ENCODE peak calls at places on chromosome 2, in five cellular contexts. U is A549, L is GM12878, D is HepG2, K is K562. W is an unnamed sample.

GRCh38 chr2:11212645-11213044 is 57.4 kb downstream of the SLC66A3 start:
- DNase-seq in U (no peak), L (no peak), D (no peak), K (no peak), W (no peak)

GRCh38 chr2:56191617-56192016 is 7.8 kb downstream of the CCDC85A start:
- DNase-seq in U (peak), L (no peak), D (peak), K (peak), W (peak)

GRCh38 chr2:19868705-19869550 is 32.9 kb downstream of the TTC32 start:
- DNase-seq in U (no peak), L (no peak), D (no peak), K (peak), W (peak)

GRCh38 chr2:21422050-21422449 is 298.3 kb downstream of the TDRD15 start:
- DNase-seq in U (peak), L (no peak), D (peak), K (peak), W (peak)

GRCh38 chr2:201157694-201158093 is 25.2 kb upstream of the CASP10 start:
- DNase-seq in U (no peak), L (no peak), D (no peak), K (no peak), W (no peak)

GRCh38 chr2:191030521-191031154 is 16.7 kb upstream of the STAT1 start:
- DNase-seq in U (peak), L (no peak), D (peak), K (peak), W (peak)

GRCh38 chr2:172461591-172462392 is 34.4 kb downstream of the ITGA6 start:
- DNase-seq in U (peak), L (no peak), D (peak), K (peak), W (peak)

GRCh38 chr2:130332271-130333073 is 10.2 kb upstream of the IMP4 start:
- DNase-seq in U (peak), L (no peak), D (peak), K (peak), W (peak)

GRCh38 chr2:45577426-45577825 is 33.6 kb downstream of the SRBD1 start:
- DNase-seq in U (no peak), L (no peak), D (no peak), K (no peak), W (no peak)

GRCh38 chr2:119292226-119292625 is 68.6 kb downstream of the STEAP3 start:
- DNase-seq in U (no peak), L (no peak), D (peak), K (no peak), W (no peak)

GRCh38 chr2:145186303-145186702 is 666.4 kb upstream of the ZEB2 start:
- DNase-seq in U (peak), L (no peak), D (no peak), K (no peak), W (peak)

GRCh38 chr2:171564463-171564862 is 42.2 kb downstream of the CYBRD1 start:
- DNase-seq in U (no peak), L (no peak), D (no peak), K (no peak), W (no peak)

GRCh38 chr2:182330451-182331325 is 96.1 kb downstream of the PDE1A start:
- DNase-seq in U (no peak), L (no peak), D (no peak), K (no peak), W (no peak)

GRCh38 chr2:221467610-221468009 is 104.5 kb downstream of the EPHA4 start:
- DNase-seq in U (no peak), L (no peak), D (no peak), K (no peak), W (no peak)

GRCh38 chr2:134411279-134411827 is 157.5 kb downstream of the MGAT5 start:
- DNase-seq in U (no peak), L (no peak), D (no peak), K (no peak), W (no peak)

GRCh38 chr2:52717836-52718235 is 1049.8 kb upstream of the CHAC2 start:
- DNase-seq in U (no peak), L (no peak), D (no peak), K (no peak), W (no peak)

GRCh38 chr2:17830053-17831034 is 14.1 kb downstream of the MSGN1 start:
- DNase-seq in U (peak), L (no peak), D (peak), K (peak), W (peak)

GRCh38 chr2:157468931-157469708 is 25.2 kb upstream of the CYTIP start:
- DNase-seq in U (no peak), L (peak), D (no peak), K (no peak), W (no peak)

GRCh38 chr2:73408198-73408597 is 22.6 kb downstream of the ALMS1 start:
- DNase-seq in U (no peak), L (no peak), D (no peak), K (no peak), W (no peak)

GRCh38 chr2:17981936-17982335 is 103.5 kb downstream of the KCNS3 start:
- DNase-seq in U (no peak), L (no peak), D (no peak), K (no peak), W (no peak)

GRCh38 chr2:1140389-1141003 is 189.8 kb downstream of the SNTG2 start:
- DNase-seq in U (peak), L (no peak), D (peak), K (peak), W (peak)

GRCh38 chr2:218406949-218407703 is 7.5 kb downstream of the CTDSP1 start:
- DNase-seq in U (no peak), L (peak), D (no peak), K (no peak), W (no peak)

GRCh38 chr2:148177559-148177958 is 156.7 kb downstream of the MBD5 start:
- DNase-seq in U (no peak), L (no peak), D (no peak), K (no peak), W (no peak)

GRCh38 chr2:96927420-96928171 is 57.7 kb upstream of the SEMA4C start:
- DNase-seq in U (no peak), L (no peak), D (no peak), K (no peak), W (no peak)

DNA sequence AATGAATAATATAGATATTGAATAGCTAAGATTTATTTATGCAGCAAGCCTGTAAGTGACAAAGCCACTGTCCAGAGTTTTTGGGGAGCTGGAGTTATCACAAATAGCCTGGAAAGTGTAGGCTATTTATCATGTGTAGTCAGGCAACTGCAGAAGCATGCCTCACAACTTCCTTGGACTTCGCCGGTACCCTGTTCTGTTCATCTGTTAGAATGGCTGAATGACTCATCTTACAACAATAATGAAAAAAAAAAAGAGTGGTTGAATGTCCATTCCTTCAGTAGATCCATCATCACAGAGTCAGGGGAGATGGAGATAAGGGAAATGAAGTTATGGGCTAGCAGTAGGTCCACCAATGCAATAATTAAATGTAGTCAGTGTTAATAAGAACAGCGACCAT is 24.0 kb upstream of the ATP5MC3 start:
- DNase-seq in U (no peak), L (no peak), D (no peak), K (no peak), W (no peak)
- TF ChIP-seq JUNB in U (no peak), L (no peak), D (no peak), K (no peak), W (no peak)

DNA sequence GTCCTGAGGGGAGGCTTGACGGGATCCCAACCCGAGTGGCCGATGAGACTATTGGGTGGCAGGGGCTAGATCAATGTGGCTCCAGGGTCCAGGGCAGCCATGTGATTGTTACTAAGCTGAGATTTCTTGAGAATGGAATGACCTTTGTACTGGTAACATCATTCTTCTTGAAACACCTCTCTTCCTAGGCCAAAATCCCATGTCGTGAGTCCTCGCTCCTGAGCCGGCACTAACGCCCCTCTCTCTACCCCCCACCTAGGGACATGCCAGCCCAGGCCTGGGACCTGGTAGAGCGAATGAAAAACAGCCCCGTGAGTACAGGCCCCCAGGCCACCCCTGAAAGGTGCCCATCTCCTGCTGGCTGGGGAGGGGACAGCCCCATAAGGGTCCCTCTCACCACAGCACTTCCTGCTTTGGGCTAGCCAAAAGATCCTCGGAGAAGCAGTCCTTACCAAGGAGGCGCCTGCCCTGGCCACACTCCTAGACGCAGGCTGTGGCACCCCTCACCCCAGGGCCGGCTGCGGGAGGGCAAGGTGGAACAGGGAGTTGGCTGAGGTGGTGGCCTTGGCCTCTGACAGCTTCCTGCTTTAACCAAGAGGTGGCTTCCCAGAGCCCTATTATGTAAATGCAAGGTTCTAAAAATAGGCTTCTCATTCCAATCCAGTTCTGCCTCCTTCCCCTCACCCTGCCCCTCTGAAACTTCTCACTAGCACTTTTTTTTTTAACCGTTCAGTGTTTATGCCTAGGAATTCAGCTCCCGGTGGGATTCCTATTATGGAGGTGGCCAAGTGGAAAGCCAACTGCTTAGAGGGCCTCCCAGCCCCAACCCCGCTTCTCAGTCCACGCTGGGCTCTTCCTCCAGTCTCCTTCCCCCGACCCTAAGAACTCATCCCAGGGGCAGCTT is 126.6 kb upstream of the PPP1CB start:
- DNase-seq in U (no peak), L (peak), D (peak), K (no peak), W (peak)
- TF ChIP-seq JUNB in U (no peak), L (no peak), D (no peak), K (no peak), W (no peak)

DNA sequence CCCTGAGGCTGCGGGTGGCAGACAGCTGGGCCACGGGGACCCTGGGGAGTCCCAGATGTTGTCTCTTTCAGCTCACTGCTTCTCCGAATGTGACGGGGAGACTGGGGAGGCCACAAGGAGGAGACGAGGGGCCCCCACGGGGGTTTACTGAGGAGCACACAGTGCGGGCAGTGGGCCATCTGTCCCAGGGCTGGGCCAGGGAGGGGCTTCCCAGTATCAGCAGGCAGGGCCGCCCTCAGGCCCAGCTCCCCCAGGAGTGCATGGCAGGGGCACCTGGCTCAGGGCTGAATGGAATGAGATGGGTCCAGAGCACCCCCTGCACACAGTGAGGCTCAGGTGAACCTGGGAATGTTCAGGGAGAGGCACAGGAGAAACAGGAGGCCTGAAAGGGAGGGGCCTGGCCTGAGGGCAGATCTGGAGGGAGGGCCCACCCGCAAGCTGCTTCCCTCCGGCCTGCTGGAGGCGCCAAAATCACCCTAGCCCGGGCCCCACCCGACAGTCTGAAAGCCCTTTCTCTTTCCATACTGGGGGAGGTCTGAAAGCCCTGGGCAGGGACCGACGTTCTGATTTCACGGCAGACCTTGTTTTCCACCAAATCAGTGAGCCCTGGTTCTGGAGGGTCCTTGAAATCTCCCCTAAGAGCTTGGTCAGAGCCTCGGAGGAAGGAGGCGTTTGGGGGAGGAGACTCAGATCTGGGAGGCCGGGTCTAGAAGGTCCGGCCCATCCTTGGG is 35.5 kb upstream of the PTMA start:
- DNase-seq in U (peak), L (peak), D (peak), K (peak), W (peak)
- TF ChIP-seq JUNB in U (no peak), L (peak), D (no peak), K (no peak), W (no peak)

GRCh38 chr2:128602699-128603101 is 284.0 kb upstream of the HS6ST1 start:
- DNase-seq in U (no peak), L (no peak), D (no peak), K (no peak), W (no peak)
- TF ChIP-seq JUNB in U (no peak), L (no peak), D (no peak), K (no peak), W (no peak)

DNA sequence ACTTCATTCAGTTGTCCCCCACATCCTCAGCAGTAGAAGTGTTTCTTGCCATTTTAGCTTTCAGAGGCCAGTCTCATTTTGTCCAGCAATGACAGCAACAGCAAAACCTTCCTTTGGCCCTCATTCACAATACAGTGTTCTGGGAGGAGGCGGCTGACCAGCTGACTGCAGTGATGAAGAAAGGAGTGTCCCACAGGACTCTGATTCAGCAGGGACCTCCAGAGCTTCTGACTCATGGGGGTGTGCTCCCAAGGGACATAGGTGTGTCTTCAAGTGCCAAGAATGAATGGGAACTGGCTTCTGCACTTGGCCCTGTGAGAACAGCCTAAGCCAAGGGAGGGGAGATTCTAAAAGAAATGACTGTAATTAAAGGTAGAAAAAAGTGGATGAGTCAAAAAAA is 147.0 kb upstream of the PELI1 start:
- DNase-seq in U (peak), L (no peak), D (no peak), K (no peak), W (no peak)
- TF ChIP-seq JUNB in U (no peak), L (no peak), D (no peak), K (no peak), W (no peak)

GRCh38 chr2:24461685-24462084 is 29.4 kb upstream of the NCOA1 start:
- DNase-seq in U (no peak), L (no peak), D (no peak), K (peak), W (no peak)
- TF ChIP-seq JUNB in U (no peak), L (no peak), D (no peak), K (no peak), W (no peak)

GRCh38 chr2:204315236-204315662 is 230.0 kb upstream of the PARD3B start:
- DNase-seq in U (no peak), L (no peak), D (no peak), K (no peak), W (no peak)
- TF ChIP-seq JUNB in U (no peak), L (no peak), D (no peak), K (no peak), W (no peak)

DNA sequence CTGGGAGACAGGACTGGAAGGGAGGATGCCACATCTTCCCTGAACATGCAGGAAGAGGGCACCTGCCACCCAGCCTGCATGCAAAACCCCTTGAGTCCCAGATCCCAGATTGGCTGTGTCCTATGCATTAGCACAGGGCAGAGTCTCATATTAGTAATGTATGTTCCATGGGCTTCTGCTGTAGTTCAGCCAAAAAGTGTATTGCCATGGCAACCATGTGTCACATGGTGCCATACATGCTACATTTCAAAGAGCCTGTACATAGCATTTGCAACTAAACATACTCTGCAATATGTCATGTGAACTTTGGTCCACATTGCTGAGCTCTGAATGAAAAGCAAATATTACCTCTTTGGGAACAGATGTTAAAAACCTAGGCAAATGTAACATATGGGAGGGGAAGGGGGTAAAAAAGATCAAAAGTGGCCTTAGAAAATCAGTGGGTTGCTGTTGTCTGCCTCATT is 78.4 kb downstream of the DPP4 start:
- DNase-seq in U (no peak), L (no peak), D (peak), K (no peak), W (no peak)
- TF ChIP-seq JUNB in U (no peak), L (no peak), D (no peak), K (no peak), W (no peak)

DNA sequence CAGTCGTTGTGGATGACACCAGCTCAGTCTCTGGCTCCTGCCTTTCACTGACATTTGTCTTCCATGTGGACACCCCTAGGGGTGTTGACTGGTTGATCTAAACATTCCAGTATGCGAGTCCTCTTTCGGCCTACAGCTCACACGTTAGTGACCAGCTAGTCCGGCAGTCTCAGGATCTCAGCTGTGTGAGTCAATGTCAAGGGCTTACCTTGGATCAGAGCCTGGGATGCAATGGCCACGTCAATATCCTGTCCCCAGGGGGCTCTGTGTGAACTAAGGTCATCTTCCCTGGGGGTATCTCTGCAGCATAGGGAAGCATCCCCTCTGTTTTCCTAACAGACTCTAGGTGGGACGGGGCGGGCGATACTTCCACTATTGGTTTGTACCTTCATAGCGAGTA is 35.1 kb upstream of the YWHAQ start:
- DNase-seq in U (peak), L (no peak), D (no peak), K (no peak), W (no peak)
- TF ChIP-seq JUNB in U (no peak), L (no peak), D (no peak), K (no peak), W (no peak)

W was measured in GM23338.